ENCODE peak calls at places on chromosomes 4 and X, in ten cellular contexts. E is nephron progenitor cell; Z is GM12892; F is activated CD8-positive, alpha-beta memory T cell treated with anti-CD3 and anti-CD28 coated beads for 1 hour; D is astrocyte of the hippocampus; U is EH; S is NCI-H1092 treated with DMSO at 0.1 percent for 48 hours; B is D341Med; C is effector memory CD8-positive, alpha-beta T cell; Y is NCI-H2081 treated with DMSO at 0.1 percent for 48 hours. N is an unnamed sample.

GRCh38 chr4:169628579-169628978 is 8.2 kb downstream of the CLCN3 start:
- DNase-seq in E (no peak), Z (no peak), F (no peak), D (no peak), U (no peak), S (no peak), B (no peak), C (no peak), Y (no peak), N (no peak)

GRCh38 chr4:3414421-3415279 is 27.1 kb upstream of the HGFAC start:
- DNase-seq in E (no peak), Z (no peak), F (no peak), D (no peak), U (no peak), S (no peak), B (no peak), C (no peak), Y (no peak), N (no peak)

GRCh38 chr4:28654618-28655017 is 1794.0 kb downstream of the STIM2 start:
- DNase-seq in E (no peak), Z (no peak), F (no peak), D (no peak), U (no peak), S (no peak), B (no peak), C (no peak), Y (no peak), N (no peak)

GRCh38 chrX:137431693-137432488 is 134.0 kb upstream of the ZIC3 start:
- DNase-seq in E (peak), Z (no peak), F (no peak), D (no peak), U (no peak), S (no peak), B (no peak), C (no peak), Y (no peak), N (no peak)

GRCh38 chr4:125620066-125620850 is 305.5 kb downstream of the FAT4 start:
- DNase-seq in E (no peak), Z (no peak), F (no peak), D (no peak), U (no peak), S (no peak), B (no peak), C (no peak), Y (no peak), N (no peak)

GRCh38 chrX:77742788-77743476 is 43.1 kb downstream of the ATRX start:
- DNase-seq in E (no peak), Z (no peak), F (no peak), D (peak), U (peak), S (no peak), B (peak), C (no peak), Y (no peak), N (no peak)

GRCh38 chr4:185071412-185071811 is 53.1 kb downstream of the HELT start:
- DNase-seq in E (no peak), Z (no peak), F (no peak), D (no peak), U (no peak), S (no peak), B (no peak), C (no peak), Y (no peak), N (no peak)

GRCh38 chr4:23441670-23442069 is 448.2 kb downstream of the PPARGC1A start:
- DNase-seq in E (no peak), Z (no peak), F (no peak), D (no peak), U (no peak), S (no peak), B (no peak), C (no peak), Y (no peak), N (no peak)

GRCh38 chr4:138241281-138242075 is 671 bp downstream of the SLC7A11 start:
- DNase-seq in E (peak), Z (no peak), F (no peak), D (peak), U (peak), S (no peak), B (no peak), C (no peak), Y (no peak), N (no peak)

GRCh38 chr4:4825431-4825830 is 34.0 kb upstream of the MSX1 start:
- DNase-seq in E (no peak), Z (no peak), F (no peak), D (no peak), U (no peak), S (no peak), B (no peak), C (no peak), Y (no peak), N (no peak)

GRCh38 chrX:73400136-73400748 is 46.6 kb upstream of the CDX4 start:
- DNase-seq in E (no peak), Z (no peak), F (no peak), D (no peak), U (no peak), S (no peak), B (no peak), C (no peak), Y (no peak), N (no peak)

GRCh38 chr4:1169691-1170096 is 2.7 kb downstream of the SPON2 start:
- DNase-seq in E (no peak), Z (no peak), F (no peak), D (no peak), U (no peak), S (no peak), B (no peak), C (no peak), Y (no peak), N (no peak)

GRCh38 chr4:16516796-16517413 is 290.6 kb upstream of the TAPT1 start:
- DNase-seq in E (no peak), Z (no peak), F (no peak), D (peak), U (peak), S (no peak), B (peak), C (no peak), Y (no peak), N (peak)

GRCh38 chr4:4575284-4576211 is 33.7 kb upstream of the STX18 start:
- DNase-seq in E (peak), Z (peak), F (peak), D (peak), U (peak), S (peak), B (peak), C (peak), Y (no peak), N (peak)

GRCh38 chr4:18105023-18106011 is 83.8 kb upstream of the LCORL start:
- DNase-seq in E (no peak), Z (no peak), F (no peak), D (no peak), U (no peak), S (no peak), B (no peak), C (no peak), Y (no peak), N (no peak)

GRCh38 chr4:6956087-6956433 is 46.4 kb downstream of the TBC1D14 start:
- DNase-seq in E (no peak), Z (no peak), F (no peak), D (no peak), U (no peak), S (no peak), B (no peak), C (no peak), Y (no peak), N (no peak)

GRCh38 chr4:56861365-56861764 is 39.9 kb upstream of the SPINK2 start:
- DNase-seq in E (no peak), Z (no peak), F (no peak), D (peak), U (peak), S (no peak), B (no peak), C (no peak), Y (no peak), N (no peak)

GRCh38 chrX:67612231-67612630 is 68.4 kb downstream of the AR start:
- DNase-seq in E (no peak), Z (no peak), F (no peak), D (peak), U (peak), S (no peak), B (no peak), C (no peak), Y (no peak), N (no peak)

GRCh38 chrX:129968968-129969367 is 13.5 kb upstream of the BCORL1 start:
- DNase-seq in E (no peak), Z (no peak), F (no peak), D (no peak), U (no peak), S (no peak), B (no peak), C (no peak), Y (no peak), N (no peak)

GRCh38 chrX:3807906-3808305 is 94.5 kb upstream of the PRKX start:
- DNase-seq in E (no peak), Z (no peak), F (no peak), D (no peak), U (no peak), S (no peak), B (no peak), C (no peak), Y (no peak), N (no peak)

GRCh38 chrX:40933132-40934078 is 151.8 kb upstream of the USP9X start:
- DNase-seq in E (no peak), Z (no peak), F (no peak), D (peak), U (peak), S (no peak), B (peak), C (no peak), Y (no peak), N (no peak)

GRCh38 chrX:71098302-71098701 is 2.7 kb downstream of the FOXO4 start:
- DNase-seq in E (peak), Z (no peak), F (peak), D (peak), U (peak), S (peak), B (peak), C (peak), Y (no peak), N (peak)

GRCh38 chrX:93585661-93586060 is 87.7 kb downstream of the NAP1L3 start:
- DNase-seq in E (no peak), Z (no peak), F (no peak), D (no peak), U (no peak), S (no peak), B (no peak), C (no peak), Y (no peak), N (no peak)

GRCh38 chrX:45767021-45767491 is 566.4 kb upstream of the DIPK2B start:
- DNase-seq in E (no peak), Z (no peak), F (no peak), D (peak), U (peak), S (no peak), B (no peak), C (no peak), Y (no peak), N (no peak)

GRCh38 chr4:2797188-2797544 is 4.3 kb downstream of the SH3BP2 start:
- DNase-seq in E (no peak), Z (no peak), F (no peak), D (no peak), U (no peak), S (no peak), B (no peak), C (no peak), Y (no peak), N (no peak)

GRCh38 chr4:40909363-40909876 is 159.7 kb downstream of the NSUN7 start:
- DNase-seq in E (no peak), Z (no peak), F (no peak), D (peak), U (peak), S (peak), B (no peak), C (no peak), Y (peak), N (no peak)

N was measured in caudate nucleus.